ENCODE peak calls at places on chromosomes 13 and 19, in nine cellular contexts. A is fibroblast of the conjunctiva; Z is germinal center; E is WERI-Rb-1; G is EH; W is T-helper 9 cell; I is HCT116; Q is A549; N is stimulated activated CD8-positive, alpha-beta memory T cell treated with anti-CD3 and anti-CD28 coated beads, Interleukin-2, amount 100 ng/mL, for 1 hour. P is an unnamed sample.

GRCh38 chr19:7456964-7457541 is 31.8 kb downstream of the PEX11G start:
- DNase-seq in A (no peak), Z (no peak), E (peak), G (peak), W (no peak), I (peak), Q (no peak), N (no peak), P (no peak)

GRCh38 chr19:45130888-45131615 is 29.7 kb downstream of the NKPD1 start:
- DNase-seq in A (no peak), Z (no peak), E (no peak), G (peak), W (no peak), I (peak), Q (peak), N (no peak), P (peak)

GRCh38 chr19:55451163-55451521 is 8.0 kb upstream of the SHISA7 start:
- DNase-seq in A (no peak), Z (no peak), E (no peak), G (no peak), W (no peak), I (no peak), Q (no peak), N (no peak), P (no peak)

GRCh38 chr19:33778089-33778791 is 18.4 kb upstream of the KCTD15 start:
- DNase-seq in A (peak), Z (peak), E (peak), G (peak), W (peak), I (no peak), Q (peak), N (peak), P (peak)

GRCh38 chr19:44777715-44778347 is at the start of gene CBLC:
- DNase-seq in A (no peak), Z (no peak), E (no peak), G (no peak), W (no peak), I (peak), Q (peak), N (no peak), P (no peak)

GRCh38 chr13:92838786-92839185 is 387.8 kb upstream of the GPC6 start:
- DNase-seq in A (peak), Z (no peak), E (no peak), G (peak), W (no peak), I (no peak), Q (peak), N (no peak), P (no peak)

GRCh38 chr13:40591091-40591490 is 75.3 kb downstream of the FOXO1 start:
- DNase-seq in A (no peak), Z (no peak), E (no peak), G (no peak), W (no peak), I (no peak), Q (no peak), N (no peak), P (no peak)

GRCh38 chr13:75547917-75548316 is 1.7 kb upstream of the UCHL3 start:
- DNase-seq in A (no peak), Z (no peak), E (no peak), G (no peak), W (no peak), I (no peak), Q (no peak), N (no peak), P (no peak)

GRCh38 chr19:55053735-55054134 is 9.2 kb downstream of the RDH13 start:
- DNase-seq in A (no peak), Z (no peak), E (no peak), G (no peak), W (no peak), I (no peak), Q (no peak), N (no peak), P (no peak)

GRCh38 chr13:114076329-114076761 is 56.1 kb downstream of the RASA3 start:
- DNase-seq in A (no peak), Z (no peak), E (no peak), G (no peak), W (no peak), I (no peak), Q (no peak), N (no peak), P (no peak)

GRCh38 chr13:49436890-49437289 is 7.0 kb downstream of the CAB39L start:
- DNase-seq in A (peak), Z (no peak), E (no peak), G (peak), W (no peak), I (no peak), Q (peak), N (no peak), P (no peak)

GRCh38 chr13:27920677-27921420 is 1.0 kb downstream of the PDX1 start:
- DNase-seq in A (no peak), Z (no peak), E (peak), G (peak), W (no peak), I (no peak), Q (peak), N (no peak), P (peak)

GRCh38 chr13:34347784-34348573 is 530.0 kb downstream of the RFC3 start:
- DNase-seq in A (no peak), Z (no peak), E (no peak), G (no peak), W (no peak), I (no peak), Q (no peak), N (no peak), P (no peak)

GRCh38 chr13:31008400-31009115 is 76.1 kb downstream of the TEX26 start:
- DNase-seq in A (no peak), Z (no peak), E (no peak), G (peak), W (no peak), I (no peak), Q (no peak), N (no peak), P (no peak)

GRCh38 chr13:60335531-60335930 is 61.5 kb upstream of the TDRD3 start:
- DNase-seq in A (no peak), Z (no peak), E (no peak), G (peak), W (no peak), I (no peak), Q (peak), N (no peak), P (no peak)

GRCh38 chr13:53513199-53513598 is 484.6 kb downstream of the OLFM4 start:
- DNase-seq in A (no peak), Z (no peak), E (no peak), G (no peak), W (no peak), I (no peak), Q (no peak), N (no peak), P (no peak)

GRCh38 chr13:79491715-79492114 is 10.8 kb downstream of the NDFIP2 start:
- DNase-seq in A (peak), Z (no peak), E (no peak), G (peak), W (no peak), I (no peak), Q (peak), N (no peak), P (no peak)

GRCh38 chr13:38223093-38223492 is 126.6 kb upstream of the UFM1 start:
- DNase-seq in A (peak), Z (no peak), E (peak), G (peak), W (no peak), I (no peak), Q (no peak), N (no peak), P (no peak)

GRCh38 chr13:54799621-54800226 is 1771.1 kb downstream of the OLFM4 start:
- DNase-seq in A (no peak), Z (no peak), E (no peak), G (no peak), W (no peak), I (no peak), Q (no peak), N (no peak), P (no peak)

GRCh38 chr13:68099616-68100015 is 869.5 kb upstream of the PCDH9 start:
- DNase-seq in A (peak), Z (no peak), E (no peak), G (no peak), W (no peak), I (peak), Q (peak), N (no peak), P (no peak)

GRCh38 chr19:36460046-36460445 is 29.3 kb downstream of the ZNF566 start:
- DNase-seq in A (no peak), Z (no peak), E (no peak), G (peak), W (no peak), I (no peak), Q (no peak), N (no peak), P (no peak)

GRCh38 chr19:49150106-49150943 is 4.9 kb downstream of the HRC start:
- DNase-seq in A (peak), Z (peak), E (peak), G (peak), W (peak), I (peak), Q (peak), N (no peak), P (peak)

GRCh38 chr13:97298816-97299215 is 76.7 kb downstream of the MBNL2 start:
- DNase-seq in A (no peak), Z (no peak), E (peak), G (peak), W (no peak), I (no peak), Q (no peak), N (no peak), P (no peak)

GRCh38 chr19:53884256-53884655 is 2.3 kb downstream of the PRKCG start:
- DNase-seq in A (no peak), Z (no peak), E (no peak), G (no peak), W (no peak), I (no peak), Q (no peak), N (no peak), P (no peak)

GRCh38 chr13:68369739-68370138 is 1139.6 kb upstream of the PCDH9 start:
- DNase-seq in A (no peak), Z (no peak), E (no peak), G (no peak), W (no peak), I (no peak), Q (peak), N (no peak), P (no peak)

GRCh38 chr13:51714663-51715168 is 89.2 kb downstream of the DHRS12 start:
- DNase-seq in A (no peak), Z (no peak), E (no peak), G (peak), W (no peak), I (no peak), Q (peak), N (no peak), P (no peak)